ENCODE peak calls at places on chromosomes 3 and 15, in ten cellular contexts. S is left ventricle myocardium inferior, B is fibroblast of lung, X is MM.1S, Y is sigmoid colon, D is stomach, J is upper lobe of left lung, R is thyroid gland, G is cardiac fibroblast, M is lung. N is an unnamed sample.

GRCh38 chr15:34933432-34933975 is 36.0 kb downstream of the AQR start:
- DNase-seq in S (no peak), B (no peak), X (no peak), Y (no peak), D (no peak), J (no peak), R (no peak), G (no peak), M (no peak), N (no peak)

GRCh38 chr3:186783731-186784515 is 546 bp downstream of the EIF4A2 start:
- DNase-seq in S (peak), B (peak), X (peak), Y (peak), D (peak), J (peak), R (peak), G (peak), M (peak), N (no peak)

GRCh38 chr3:157155591-157155990 is 4.4 kb downstream of the CCNL1 start:
- DNase-seq in S (no peak), B (no peak), X (no peak), Y (no peak), D (no peak), J (no peak), R (no peak), G (no peak), M (no peak), N (no peak)

GRCh38 chr3:155603302-155603701 is 141.6 kb downstream of the PLCH1 start:
- DNase-seq in S (no peak), B (no peak), X (no peak), Y (no peak), D (no peak), J (no peak), R (no peak), G (no peak), M (no peak), N (no peak)

GRCh38 chr15:28456476-28457395 is 76.0 kb downstream of the GOLGA8G start:
- DNase-seq in S (no peak), B (no peak), X (no peak), Y (peak), D (no peak), J (no peak), R (peak), G (no peak), M (no peak), N (no peak)

GRCh38 chr3:60160105-60160791 is 1091.0 kb downstream of the FHIT start:
- DNase-seq in S (no peak), B (no peak), X (no peak), Y (no peak), D (no peak), J (no peak), R (no peak), G (no peak), M (no peak), N (no peak)

GRCh38 chr3:12490547-12490946 is 6.3 kb downstream of the TSEN2 start:
- DNase-seq in S (no peak), B (no peak), X (no peak), Y (no peak), D (no peak), J (no peak), R (no peak), G (peak), M (no peak), N (no peak)

GRCh38 chr15:68285243-68285980 is 7.9 kb downstream of the FEM1B start:
- DNase-seq in S (no peak), B (no peak), X (peak), Y (no peak), D (no peak), J (no peak), R (no peak), G (no peak), M (no peak), N (no peak)

GRCh38 chr15:38867556-38867955 is 302.9 kb upstream of the RASGRP1 start:
- DNase-seq in S (no peak), B (no peak), X (no peak), Y (no peak), D (no peak), J (no peak), R (no peak), G (no peak), M (no peak), N (no peak)

GRCh38 chr3:89434621-89435380 is 327.4 kb downstream of the EPHA3 start:
- DNase-seq in S (no peak), B (no peak), X (no peak), Y (no peak), D (no peak), J (no peak), R (no peak), G (no peak), M (no peak), N (no peak)

GRCh38 chr3:71541313-71541712 is 42.2 kb downstream of the FOXP1 start:
- DNase-seq in S (no peak), B (peak), X (no peak), Y (no peak), D (no peak), J (no peak), R (no peak), G (no peak), M (no peak), N (no peak)

GRCh38 chr3:94716326-94717018 is 653.6 kb downstream of the NSUN3 start:
- DNase-seq in S (no peak), B (no peak), X (no peak), Y (no peak), D (peak), J (no peak), R (no peak), G (no peak), M (no peak), N (no peak)

GRCh38 chr3:194439915-194440550 is 41.0 kb upstream of the GP5 start:
- DNase-seq in S (no peak), B (no peak), X (no peak), Y (no peak), D (no peak), J (no peak), R (no peak), G (no peak), M (no peak), N (no peak)

GRCh38 chr15:25366058-25366457 is 72.8 kb downstream of the UBE3A start:
- DNase-seq in S (no peak), B (no peak), X (peak), Y (no peak), D (no peak), J (no peak), R (no peak), G (no peak), M (no peak), N (no peak)

GRCh38 chr3:184284696-184285095 is 8.9 kb downstream of the ECE2 start:
- DNase-seq in S (no peak), B (peak), X (peak), Y (no peak), D (peak), J (no peak), R (peak), G (peak), M (no peak), N (no peak)
- TF ChIP-seq CTCF in S (peak), B (peak), X (peak), Y (no peak), D (no peak), J (no peak), R (peak), G (peak), M (no peak), N (peak)

GRCh38 chr15:98753726-98754125 is 105.4 kb downstream of the IGF1R start:
- DNase-seq in S (no peak), B (no peak), X (no peak), Y (no peak), D (no peak), J (no peak), R (no peak), G (no peak), M (no peak), N (no peak)
- H3K4me3 ChIP-seq in S (peak), B (peak), X (no peak), Y (peak), D (peak), J (no peak), R (peak), G (peak), M (no peak), N (no peak)

DNA sequence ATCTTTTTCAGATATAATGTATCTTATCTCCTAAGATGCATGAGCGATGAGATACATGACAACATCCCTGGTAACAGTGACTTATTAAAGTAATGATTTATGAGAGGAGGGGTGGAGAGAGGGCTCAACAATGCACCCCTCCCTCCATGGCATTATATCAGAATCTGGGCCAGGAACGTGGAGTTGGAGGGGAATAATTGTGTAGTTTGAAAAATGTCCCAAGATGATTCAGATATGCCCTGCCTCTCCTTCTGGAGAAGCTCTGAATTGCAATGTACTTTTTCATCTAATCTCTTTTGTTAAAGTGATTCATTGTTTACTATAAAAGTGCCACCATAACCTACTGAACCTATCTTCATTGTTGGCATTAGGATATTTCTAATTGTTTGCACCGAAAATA is 86.5 kb downstream of the FRMD4B start:
- DNase-seq in S (no peak), B (peak), X (no peak), Y (no peak), D (no peak), J (no peak), R (no peak), G (no peak), M (no peak), N (no peak)
- TF ChIP-seq CTCF in S (no peak), B (no peak), X (no peak), Y (no peak), D (no peak), J (no peak), R (no peak), G (peak), M (no peak), N (peak)

GRCh38 chr3:120028271-120029047 is 65.8 kb downstream of the GSK3B start:
- DNase-seq in S (no peak), B (no peak), X (no peak), Y (no peak), D (no peak), J (no peak), R (no peak), G (no peak), M (no peak), N (no peak)
- H3K4me3 ChIP-seq in S (no peak), B (no peak), X (no peak), Y (no peak), D (no peak), J (no peak), R (no peak), G (no peak), M (no peak), N (no peak)

GRCh38 chr3:49539659-49540560 is 14.4 kb upstream of the BSN start:
- DNase-seq in S (peak), B (peak), X (peak), Y (peak), D (peak), J (peak), R (peak), G (peak), M (peak), N (peak)
- TF ChIP-seq CTCF in S (peak), B (peak), X (peak), Y (peak), D (peak), J (peak), R (peak), G (peak), M (peak), N (peak)

DNA sequence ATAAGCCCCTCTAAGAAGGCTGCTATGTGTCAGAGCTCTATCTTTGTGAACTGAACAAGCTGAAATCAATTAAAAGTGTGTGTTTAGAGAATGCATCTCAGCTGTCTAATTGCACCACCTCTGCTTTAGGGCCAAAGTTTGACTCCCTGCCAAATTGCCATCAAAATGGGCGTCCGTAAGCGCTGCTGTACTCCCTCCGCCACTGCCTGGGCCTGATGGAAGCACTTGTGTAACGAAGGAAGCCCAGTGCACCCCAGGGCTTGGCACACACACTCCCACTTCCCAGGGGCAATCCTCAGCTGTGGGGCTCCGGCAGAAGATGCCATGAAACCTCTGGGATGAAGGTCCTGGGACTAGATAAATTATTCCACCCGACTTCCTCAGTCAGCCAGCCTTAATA is 137.9 kb downstream of the RORA start:
- DNase-seq in S (no peak), B (no peak), X (no peak), Y (no peak), D (no peak), J (no peak), R (no peak), G (no peak), M (no peak), N (no peak)
- H3K4me3 ChIP-seq in S (no peak), B (no peak), X (no peak), Y (peak), D (no peak), J (no peak), R (no peak), G (no peak), M (no peak), N (no peak)